ENCODE peak calls at places on chromosomes 4 and X, in ten cellular contexts. M, D, Y, C, B, J, S, V, W and U are unnamed samples.

GRCh38 chrX:9611436-9612145 is 146.7 kb downstream of the TBL1X start:
- DNase-seq in M (no peak), D (no peak), Y (no peak), C (no peak), B (no peak), J (no peak), S (no peak), V (no peak), W (no peak), U (peak)

GRCh38 chr4:78645853-78646757 is 94.5 kb downstream of the ANXA3 start:
- DNase-seq in M (peak), D (peak), Y (peak), C (no peak), B (peak), J (no peak), S (no peak), V (peak), W (peak), U (peak)

GRCh38 chr4:37964734-37965457 is 4.7 kb downstream of the PTTG2 start:
- DNase-seq in M (no peak), D (no peak), Y (no peak), C (no peak), B (no peak), J (no peak), S (no peak), V (no peak), W (no peak), U (no peak)

GRCh38 chr4:63308702-63309101 is 1100.5 kb downstream of the TECRL start:
- DNase-seq in M (no peak), D (no peak), Y (no peak), C (no peak), B (no peak), J (no peak), S (no peak), V (no peak), W (no peak), U (no peak)

GRCh38 chr4:77930154-77930553 is 67.5 kb downstream of the MRPL1 start:
- DNase-seq in M (no peak), D (no peak), Y (no peak), C (no peak), B (no peak), J (no peak), S (no peak), V (no peak), W (no peak), U (no peak)

GRCh38 chrX:107571296-107571998 is 56.9 kb upstream of the PRPS1 start:
- DNase-seq in M (peak), D (peak), Y (peak), C (no peak), B (peak), J (no peak), S (no peak), V (no peak), W (peak), U (peak)

GRCh38 chr4:54197926-54198325 is 31.2 kb upstream of the PDGFRA start:
- DNase-seq in M (no peak), D (no peak), Y (no peak), C (peak), B (no peak), J (peak), S (no peak), V (no peak), W (no peak), U (no peak)

GRCh38 chr4:121927948-121928347 is 23.9 kb downstream of the TRPC3 start:
- DNase-seq in M (no peak), D (no peak), Y (no peak), C (no peak), B (no peak), J (no peak), S (no peak), V (no peak), W (no peak), U (no peak)

GRCh38 chrX:135185795-135186443 is 14.7 kb upstream of the CT55 start:
- DNase-seq in M (no peak), D (peak), Y (peak), C (peak), B (peak), J (peak), S (peak), V (peak), W (peak), U (peak)

GRCh38 chr4:173494013-173494970 is 35.7 kb downstream of the HAND2 start:
- DNase-seq in M (no peak), D (peak), Y (peak), C (peak), B (peak), J (peak), S (peak), V (peak), W (peak), U (peak)

GRCh38 chrX:119495734-119496520 is 27.7 kb downstream of the SLC25A5 start:
- DNase-seq in M (no peak), D (no peak), Y (no peak), C (no peak), B (no peak), J (no peak), S (no peak), V (no peak), W (no peak), U (peak)

GRCh38 chrX:112211459-112211858 is 128.9 kb upstream of the TRPC5 start:
- DNase-seq in M (peak), D (no peak), Y (no peak), C (no peak), B (no peak), J (no peak), S (no peak), V (no peak), W (peak), U (no peak)

GRCh38 chr4:140123666-140124377 is 30.2 kb downstream of the MAML3 start:
- DNase-seq in M (no peak), D (no peak), Y (no peak), C (no peak), B (no peak), J (no peak), S (no peak), V (no peak), W (no peak), U (no peak)

GRCh38 chr4:26992657-26993361 is 132.2 kb downstream of the STIM2 start:
- DNase-seq in M (peak), D (no peak), Y (no peak), C (peak), B (peak), J (no peak), S (no peak), V (peak), W (peak), U (no peak)